ENCODE peak calls at places on chromosomes 16 and 17, in five cellular contexts. One of them, this sample, is unnamed.

GRCh38 chr16:50696575-50697420 is 3.4 kb downstream of the NOD2 start:
- DNase-seq in PC-9: peak
- DNase-seq in tibial artery: peak
- DNase-seq in WTC11: no peak
- DNase-seq in heart right ventricle: peak
- DNase-seq in this sample: peak

GRCh38 chr16:17434006-17434405 is 36.8 kb downstream of the XYLT1 start:
- DNase-seq in PC-9: no peak
- DNase-seq in tibial artery: no peak
- DNase-seq in WTC11: no peak
- DNase-seq in heart right ventricle: no peak
- DNase-seq in this sample: no peak

GRCh38 chr17:17403899-17404576 is 72.8 kb upstream of the MED9 start:
- DNase-seq in PC-9: no peak
- DNase-seq in tibial artery: no peak
- DNase-seq in WTC11: no peak
- DNase-seq in heart right ventricle: no peak
- DNase-seq in this sample: peak

GRCh38 chr17:77772461-77772897 is 186.0 kb upstream of the TNRC6C start:
- DNase-seq in PC-9: peak
- DNase-seq in tibial artery: peak
- DNase-seq in WTC11: peak
- DNase-seq in heart right ventricle: peak
- DNase-seq in this sample: peak

GRCh38 chr16:79599837-79600635 is 501 bp downstream of the MAF start:
- DNase-seq in PC-9: no peak
- DNase-seq in tibial artery: peak
- DNase-seq in WTC11: peak
- DNase-seq in heart right ventricle: peak
- DNase-seq in this sample: peak

GRCh38 chr17:32350662-32351418 is 883 bp downstream of the ZNF207 start:
- DNase-seq in PC-9: peak
- DNase-seq in tibial artery: peak
- DNase-seq in WTC11: no peak
- DNase-seq in heart right ventricle: peak
- DNase-seq in this sample: peak

GRCh38 chr16:67169642-67170167 is 633 bp upstream of the NOL3 start:
- DNase-seq in PC-9: no peak
- DNase-seq in tibial artery: no peak
- DNase-seq in WTC11: peak
- DNase-seq in heart right ventricle: no peak
- DNase-seq in this sample: peak

GRCh38 chr17:4156750-4157381 is 13.9 kb downstream of the CYB5D2 start:
- DNase-seq in PC-9: no peak
- DNase-seq in tibial artery: no peak
- DNase-seq in WTC11: peak
- DNase-seq in heart right ventricle: no peak
- DNase-seq in this sample: no peak

GRCh38 chr17:2068589-2069051 is 13.7 kb downstream of the HIC1 start:
- DNase-seq in PC-9: no peak
- DNase-seq in tibial artery: no peak
- DNase-seq in WTC11: no peak
- DNase-seq in heart right ventricle: no peak
- DNase-seq in this sample: no peak

GRCh38 chr16:9262941-9263340 is 171.5 kb downstream of the HAPSTR1 start:
- DNase-seq in PC-9: no peak
- DNase-seq in tibial artery: no peak
- DNase-seq in WTC11: no peak
- DNase-seq in heart right ventricle: no peak
- DNase-seq in this sample: no peak

GRCh38 chr16:57530104-57530522 is 6.3 kb downstream of the CCDC102A start:
- DNase-seq in PC-9: no peak
- DNase-seq in tibial artery: no peak
- DNase-seq in WTC11: peak
- DNase-seq in heart right ventricle: no peak
- DNase-seq in this sample: no peak

GRCh38 chr17:10415161-10415560 is 6.6 kb downstream of the MYH8 start:
- DNase-seq in PC-9: no peak
- DNase-seq in tibial artery: no peak
- DNase-seq in WTC11: peak
- DNase-seq in heart right ventricle: no peak
- DNase-seq in this sample: no peak

GRCh38 chr16:27475561-27475960 is 73.6 kb downstream of the IL21R start:
- DNase-seq in PC-9: no peak
- DNase-seq in tibial artery: no peak
- DNase-seq in WTC11: no peak
- DNase-seq in heart right ventricle: no peak
- DNase-seq in this sample: no peak

GRCh38 chr16:67653131-67654068 is 6.7 kb downstream of the ACD start:
- DNase-seq in PC-9: no peak
- DNase-seq in tibial artery: no peak
- DNase-seq in WTC11: no peak
- DNase-seq in heart right ventricle: no peak
- DNase-seq in this sample: no peak

GRCh38 chr16:75415169-75415908 is 18.0 kb downstream of the CFDP1 start:
- DNase-seq in PC-9: no peak
- DNase-seq in tibial artery: no peak
- DNase-seq in WTC11: no peak
- DNase-seq in heart right ventricle: no peak
- DNase-seq in this sample: no peak

GRCh38 chr17:73323622-73324455 is 12.0 kb upstream of the CDC42EP4 start:
- DNase-seq in PC-9: no peak
- DNase-seq in tibial artery: peak
- DNase-seq in WTC11: no peak
- DNase-seq in heart right ventricle: no peak
- DNase-seq in this sample: no peak

DNA sequence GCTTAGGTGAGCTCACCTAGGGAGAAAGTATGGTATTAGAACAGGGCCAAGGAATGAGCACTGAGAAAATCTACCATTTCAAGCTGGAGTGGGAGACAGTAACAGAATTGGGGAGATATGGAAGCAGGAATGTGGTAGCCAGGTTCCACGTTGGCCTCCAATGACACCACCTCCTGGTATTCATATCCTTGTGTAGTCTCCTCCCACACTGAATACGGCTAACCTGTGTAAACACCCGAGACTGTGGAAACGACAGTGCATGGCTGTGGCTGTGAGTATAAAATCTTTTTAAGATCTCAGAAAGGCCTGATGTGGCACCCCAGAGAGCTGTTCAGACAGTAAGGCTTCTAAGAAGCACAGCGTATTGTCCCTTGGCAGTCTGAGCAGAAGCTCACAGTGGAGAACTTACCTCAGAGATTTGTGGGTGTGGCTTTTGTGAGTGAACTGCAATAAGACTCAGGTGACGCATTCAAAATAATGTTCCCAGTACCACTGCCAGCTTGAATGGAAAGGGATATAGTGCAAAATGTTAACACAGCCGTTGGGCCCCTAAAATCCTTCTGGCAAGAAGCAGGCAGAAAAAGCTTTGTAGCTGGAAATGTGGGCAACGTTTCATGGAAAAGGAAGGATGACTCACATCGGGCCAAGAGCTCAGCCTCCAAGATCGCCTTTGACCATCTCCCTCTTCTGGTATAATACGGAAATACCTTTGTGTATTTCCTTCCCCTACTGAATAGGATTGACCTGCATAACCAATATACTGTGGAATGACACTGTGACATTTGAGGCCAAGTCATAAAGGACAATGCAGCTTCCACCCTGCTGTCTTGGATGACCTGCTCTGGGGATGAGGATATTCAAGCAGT is 14.4 kb downstream of the SDR42E1 start:
- DNase-seq in PC-9: no peak
- DNase-seq in tibial artery: no peak
- DNase-seq in WTC11: no peak
- DNase-seq in heart right ventricle: no peak
- DNase-seq in this sample: no peak
- TF ChIP-seq CTCF in PC-9: peak
- TF ChIP-seq CTCF in tibial artery: no peak
- TF ChIP-seq CTCF in WTC11: no peak
- TF ChIP-seq CTCF in heart right ventricle: peak
- TF ChIP-seq CTCF in this sample: no peak

GRCh38 chr17:66737524-66737923 is 97.4 kb upstream of the CACNG5 start:
- DNase-seq in PC-9: no peak
- DNase-seq in tibial artery: no peak
- DNase-seq in WTC11: peak
- DNase-seq in heart right ventricle: peak
- DNase-seq in this sample: peak
- TF ChIP-seq CTCF in PC-9: no peak
- TF ChIP-seq CTCF in tibial artery: no peak
- TF ChIP-seq CTCF in WTC11: no peak
- TF ChIP-seq CTCF in heart right ventricle: peak
- TF ChIP-seq CTCF in this sample: no peak

DNA sequence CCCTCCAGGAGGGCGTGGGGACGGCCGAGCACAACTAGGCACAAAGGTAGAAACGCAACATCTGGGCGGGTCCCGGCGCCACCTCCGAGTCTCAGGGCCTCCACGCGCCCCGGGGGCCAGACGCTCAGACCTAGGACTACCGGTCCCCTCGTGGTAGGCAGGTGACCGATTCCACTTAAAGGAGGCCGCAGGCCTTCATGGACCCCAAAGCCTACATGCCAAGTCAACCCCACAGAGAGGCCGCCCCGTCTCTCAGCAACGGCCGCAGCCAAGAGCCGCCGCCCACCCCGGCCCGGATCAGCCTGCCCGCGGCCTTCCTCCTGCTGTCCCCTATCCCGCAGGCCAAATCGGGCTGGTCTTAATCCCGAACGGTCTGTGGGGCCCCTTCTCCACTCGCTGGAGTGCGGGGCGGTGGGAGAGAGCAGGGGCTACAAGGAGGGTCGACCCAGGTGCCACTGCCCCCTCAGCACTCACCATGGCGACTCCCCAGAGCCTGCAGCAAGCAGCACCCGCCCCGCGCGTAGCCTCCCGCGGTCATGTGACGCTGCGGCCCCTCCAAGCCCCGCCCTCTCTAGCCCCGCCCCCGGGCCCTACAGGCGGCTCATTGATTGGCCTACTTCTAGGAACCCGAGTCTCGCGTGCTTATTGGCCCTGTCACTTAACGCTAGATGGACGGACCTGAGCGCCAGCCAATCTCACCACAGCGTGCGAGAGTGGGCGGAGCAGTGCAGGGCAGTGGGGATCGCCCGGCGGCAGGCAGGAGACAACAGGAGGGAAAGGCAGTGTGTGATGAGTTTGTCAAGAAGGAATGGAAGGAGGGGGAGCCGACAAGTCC is at the start of gene VPS35:
- DNase-seq in PC-9: peak
- DNase-seq in tibial artery: peak
- DNase-seq in WTC11: peak
- DNase-seq in heart right ventricle: peak
- DNase-seq in this sample: peak
- TF ChIP-seq CTCF in PC-9: peak
- TF ChIP-seq CTCF in tibial artery: no peak
- TF ChIP-seq CTCF in WTC11: peak
- TF ChIP-seq CTCF in heart right ventricle: peak
- TF ChIP-seq CTCF in this sample: no peak

GRCh38 chr17:68738044-68738443 is 136.9 kb upstream of the FAM20A start:
- DNase-seq in PC-9: no peak
- DNase-seq in tibial artery: no peak
- DNase-seq in WTC11: no peak
- DNase-seq in heart right ventricle: no peak
- DNase-seq in this sample: no peak

GRCh38 chr17:68734911-68735310 is 133.7 kb upstream of the FAM20A start:
- DNase-seq in PC-9: no peak
- DNase-seq in tibial artery: no peak
- DNase-seq in WTC11: no peak
- DNase-seq in heart right ventricle: no peak
- DNase-seq in this sample: no peak

DNA sequence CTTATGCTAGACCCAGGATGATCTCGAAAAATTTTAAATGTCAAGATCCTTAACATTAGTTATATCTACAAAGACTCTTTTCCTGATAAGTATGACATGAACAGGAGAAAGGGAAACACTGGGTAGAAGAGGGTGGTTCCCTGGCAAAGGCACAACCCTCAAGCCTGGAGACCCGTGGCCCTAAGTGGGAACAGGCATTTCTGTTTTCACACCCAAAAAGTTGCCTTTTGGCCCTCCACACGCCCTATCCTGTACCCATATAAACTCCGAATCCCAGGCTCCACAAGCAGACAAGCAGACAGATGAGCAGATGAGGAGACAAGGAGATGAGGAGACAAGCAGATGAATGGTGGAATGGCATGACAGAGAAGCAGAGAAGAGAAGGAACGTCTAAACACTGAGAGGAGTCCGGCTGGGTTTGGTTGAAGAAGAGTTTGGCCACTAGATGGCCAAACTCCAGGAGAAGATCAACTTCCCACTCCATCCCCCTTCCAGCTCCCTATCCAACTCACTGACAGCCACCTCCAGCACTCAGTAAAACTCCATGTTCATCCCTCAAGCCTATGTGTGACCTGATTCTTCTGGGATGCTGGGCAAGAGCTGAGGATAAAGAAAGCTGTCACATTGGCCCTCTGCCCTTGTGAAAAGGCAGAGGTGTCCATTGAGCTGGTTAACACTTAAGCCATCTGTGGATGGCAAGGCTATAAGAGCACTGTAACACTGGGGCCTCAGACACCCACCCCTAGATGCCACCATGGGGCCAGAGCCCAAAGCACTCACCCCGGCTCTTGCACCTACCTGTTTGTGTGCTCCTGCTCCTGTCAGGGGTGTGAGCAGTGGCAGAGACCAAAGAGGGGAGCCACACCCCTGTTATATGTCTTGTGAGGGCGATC is 139.6 kb upstream of the FAM20A start:
- DNase-seq in PC-9: no peak
- DNase-seq in tibial artery: no peak
- DNase-seq in WTC11: no peak
- DNase-seq in heart right ventricle: no peak
- DNase-seq in this sample: no peak
- TF ChIP-seq CTCF in PC-9: no peak
- TF ChIP-seq CTCF in tibial artery: no peak
- TF ChIP-seq CTCF in WTC11: no peak
- TF ChIP-seq CTCF in heart right ventricle: no peak
- TF ChIP-seq CTCF in this sample: no peak

GRCh38 chr17:8110456-8110804 is 7.9 kb downstream of the ALOXE3 start:
- DNase-seq in PC-9: no peak
- DNase-seq in tibial artery: no peak
- DNase-seq in WTC11: no peak
- DNase-seq in heart right ventricle: no peak
- DNase-seq in this sample: no peak
- TF ChIP-seq CTCF in PC-9: peak
- TF ChIP-seq CTCF in tibial artery: no peak
- TF ChIP-seq CTCF in WTC11: no peak
- TF ChIP-seq CTCF in heart right ventricle: no peak
- TF ChIP-seq CTCF in this sample: no peak

GRCh38 chr16:87582221-87582965 is 19.9 kb upstream of the JPH3 start:
- DNase-seq in PC-9: peak
- DNase-seq in tibial artery: peak
- DNase-seq in WTC11: no peak
- DNase-seq in heart right ventricle: peak
- DNase-seq in this sample: no peak

GRCh38 chr16:87581867-87582220 is 20.5 kb upstream of the JPH3 start:
- DNase-seq in PC-9: peak
- DNase-seq in tibial artery: peak
- DNase-seq in WTC11: no peak
- DNase-seq in heart right ventricle: peak
- DNase-seq in this sample: no peak

GRCh38 chr16:87579691-87580090 is 22.6 kb upstream of the JPH3 start:
- DNase-seq in PC-9: no peak
- DNase-seq in tibial artery: no peak
- DNase-seq in WTC11: no peak
- DNase-seq in heart right ventricle: no peak
- DNase-seq in this sample: no peak

GRCh38 chr16:87582966-87583325 is 19.4 kb upstream of the JPH3 start:
- DNase-seq in PC-9: no peak
- DNase-seq in tibial artery: no peak
- DNase-seq in WTC11: no peak
- DNase-seq in heart right ventricle: no peak
- DNase-seq in this sample: no peak

GRCh38 chr16:87580855-87581261 is 21.4 kb upstream of the JPH3 start:
- DNase-seq in PC-9: no peak
- DNase-seq in tibial artery: no peak
- DNase-seq in WTC11: no peak
- DNase-seq in heart right ventricle: no peak
- DNase-seq in this sample: no peak
- TF ChIP-seq CTCF in PC-9: no peak
- TF ChIP-seq CTCF in tibial artery: no peak
- TF ChIP-seq CTCF in WTC11: no peak
- TF ChIP-seq CTCF in heart right ventricle: no peak
- TF ChIP-seq CTCF in this sample: no peak

This sample was measured in upper lobe of left lung.